ENCODE peak calls at places on chromosomes 16 and 17, in eight cellular contexts. D, G, J, O, A, F, R and P are unnamed samples.

GRCh38 chr17:79622201-79622601 is 11.3 kb upstream of the RBFOX3 start:
- DNase-seq in D (peak; percentile 5), G (no peak), J (peak; percentile 39), O (no peak), A (no peak), F (no peak), R (no peak), P (no peak)

GRCh38 chr17:73249700-73250099 is 12.0 kb downstream of the CPSF4L start:
- DNase-seq in D (no peak), G (no peak), J (no peak), O (no peak), A (no peak), F (no peak), R (no peak), P (no peak)

GRCh38 chr16:10220942-10221341 is 38.7 kb upstream of the GRIN2A start:
- DNase-seq in D (no peak), G (no peak), J (no peak), O (no peak), A (no peak), F (no peak), R (no peak), P (no peak)

GRCh38 chr17:1736348-1737281 is 6.1 kb upstream of the SERPINF2 start:
- DNase-seq in D (peak; percentile 88), G (peak; percentile 52), J (peak; percentile 95), O (peak; percentile 93), A (peak; percentile 17), F (peak; percentile 46), R (peak; percentile 79), P (peak; percentile 60)

GRCh38 chr16:4261557-4262172 is 11.2 kb downstream of the TFAP4 start:
- DNase-seq in D (no peak), G (no peak), J (no peak), O (peak; percentile 42), A (no peak), F (no peak), R (peak; percentile 89), P (peak; percentile 21)

GRCh38 chr16:54522596-54522995 is 236.0 kb upstream of the IRX3 start:
- DNase-seq in D (peak; percentile 53), G (no peak), J (no peak), O (no peak), A (no peak), F (no peak), R (no peak), P (no peak)

GRCh38 chr17:81735181-81736102 is 23.4 kb downstream of the SLC25A10 start:
- DNase-seq in D (no peak), G (no peak), J (peak; percentile 86), O (peak; percentile 17), A (no peak), F (peak; percentile 63), R (peak; percentile 79), P (peak; percentile 48)

GRCh38 chr17:28499366-28499668 is 6.8 kb upstream of the FOXN1 start:
- DNase-seq in D (no peak), G (no peak), J (no peak), O (no peak), A (no peak), F (peak; percentile 69), R (peak; percentile 60), P (no peak)

GRCh38 chr16:13060932-13061331 is 159.5 kb downstream of the SHISA9 start:
- DNase-seq in D (no peak), G (no peak), J (no peak), O (no peak), A (no peak), F (no peak), R (no peak), P (no peak)

GRCh38 chr16:13064821-13065220 is 163.4 kb downstream of the SHISA9 start:
- DNase-seq in D (no peak), G (no peak), J (no peak), O (no peak), A (no peak), F (no peak), R (no peak), P (no peak)

GRCh38 chr16:13067648-13068047 is 166.2 kb downstream of the SHISA9 start:
- DNase-seq in D (no peak), G (no peak), J (no peak), O (no peak), A (no peak), F (no peak), R (peak; percentile 9), P (no peak)

GRCh38 chr16:13063457-13063856 is 162.1 kb downstream of the SHISA9 start:
- DNase-seq in D (no peak), G (no peak), J (no peak), O (no peak), A (no peak), F (no peak), R (no peak), P (no peak)

DNA sequence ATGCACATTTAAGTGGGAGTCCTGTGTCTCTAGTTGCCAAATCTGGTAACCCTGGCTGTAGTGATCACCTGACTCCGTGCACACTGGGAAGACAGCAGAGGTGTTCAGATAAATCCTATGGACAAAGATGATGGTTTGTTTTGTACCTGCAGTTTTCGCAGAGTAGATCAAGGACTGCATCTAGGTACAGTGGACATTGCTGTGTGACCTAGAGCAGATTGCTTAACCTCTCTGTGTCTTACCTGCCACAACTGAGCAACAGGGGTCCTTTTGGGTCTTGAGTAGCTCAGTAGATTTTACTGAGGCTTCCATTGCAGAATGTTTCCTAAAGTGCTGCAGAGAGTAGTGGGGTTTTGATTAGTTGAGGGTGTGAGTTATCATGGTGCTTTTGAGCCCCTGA is 160.8 kb downstream of the SHISA9 start:
- DNase-seq in D (no peak), G (no peak), J (no peak), O (no peak), A (no peak), F (no peak), R (no peak), P (no peak)
- H3K4me3 ChIP-seq in D (no peak overlapping the region), G (no peak overlapping the region), J (no peak overlapping the region), O (no peak overlapping the region), A (no peak overlapping the region), F (no peak overlapping the region), R (no peak overlapping the region), P (no peak overlapping the region)

DNA sequence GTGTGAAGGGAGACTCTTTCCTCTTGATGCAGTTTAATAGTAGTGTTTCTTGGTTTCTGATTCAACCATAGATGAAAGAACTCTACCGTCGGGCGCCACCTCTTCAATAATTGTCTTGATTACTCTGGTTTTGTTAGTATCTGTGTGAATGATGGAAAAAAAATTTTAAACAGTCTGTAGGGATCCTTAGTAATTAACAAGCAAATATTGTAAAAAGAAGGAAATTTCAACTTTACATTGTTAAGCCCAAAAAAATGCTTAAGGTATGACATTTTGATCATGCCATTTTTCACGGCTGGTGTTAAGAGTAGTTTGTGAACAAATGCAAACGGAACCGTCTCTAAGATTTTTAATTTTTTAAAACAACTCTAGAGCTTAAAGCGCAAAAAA is 4.1 kb downstream of the KRT10 start:
- DNase-seq in D (no peak), G (no peak), J (no peak), O (no peak), A (no peak), F (no peak), R (no peak), P (no peak)
- TF ChIP-seq CTCF in D (no peak), G (no peak), J (no peak), O (no peak), A (no peak), F (no peak), R (no peak), P (no peak)

GRCh38 chr16:30816769-30817168 is 29.8 kb upstream of the ZNF629 start:
- DNase-seq in D (no peak), G (no peak), J (no peak), O (no peak), A (no peak), F (no peak), R (no peak), P (no peak)

GRCh38 chr16:30808163-30808562 is 21.2 kb upstream of the ZNF629 start:
- DNase-seq in D (no peak), G (no peak), J (no peak), O (no peak), A (no peak), F (no peak), R (no peak), P (no peak)

DNA sequence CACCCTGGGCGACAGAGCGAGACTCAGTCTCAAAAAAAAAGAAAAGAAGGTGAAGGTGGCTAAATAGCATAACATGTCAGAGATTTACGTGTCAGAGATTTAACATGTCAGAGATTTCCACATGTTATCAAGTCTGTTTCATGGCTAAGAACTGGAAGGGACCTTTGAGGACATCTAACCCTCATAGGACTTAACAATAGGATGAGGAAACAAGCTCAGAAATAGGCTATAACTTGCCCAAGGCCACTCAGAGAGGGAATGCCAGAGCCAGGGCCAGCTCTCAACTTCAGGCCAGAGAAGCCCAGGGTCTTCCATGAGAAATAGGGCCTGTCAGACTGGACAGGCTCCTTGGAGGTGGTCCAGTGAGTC is 26.8 kb upstream of the ZNF629 start:
- DNase-seq in D (no peak), G (no peak), J (no peak), O (no peak), A (no peak), F (no peak), R (no peak), P (no peak)
- H3K4me3 ChIP-seq in D (no peak overlapping the region), G (peak overlapping the region; percentile 70), J (peak overlapping the region; percentile 54), O (peak overlapping the region; percentile 5), A (peak overlapping the region; percentile 63), F (peak overlapping the region; percentile 45), R (peak overlapping the region; percentile 53), P (peak overlapping the region; percentile 62)

GRCh38 chr17:30551666-30552339 is 74.6 kb downstream of the GOSR1 start:
- DNase-seq in D (no peak), G (no peak), J (no peak), O (no peak), A (no peak), F (peak; percentile 9), R (no peak), P (no peak)

GRCh38 chr17:30552994-30553565 is 75.9 kb downstream of the GOSR1 start:
- DNase-seq in D (no peak), G (no peak), J (no peak), O (no peak), A (no peak), F (peak; percentile 9), R (no peak), P (no peak)

GRCh38 chr17:30555942-30556341 is 78.7 kb downstream of the GOSR1 start:
- DNase-seq in D (no peak), G (no peak), J (no peak), O (no peak), A (no peak), F (peak; percentile 11), R (no peak), P (no peak)

GRCh38 chr17:30556374-30557332 is 79.4 kb downstream of the GOSR1 start:
- DNase-seq in D (no peak), G (no peak), J (no peak), O (no peak), A (no peak), F (peak; percentile 20), R (no peak), P (no peak)

DNA sequence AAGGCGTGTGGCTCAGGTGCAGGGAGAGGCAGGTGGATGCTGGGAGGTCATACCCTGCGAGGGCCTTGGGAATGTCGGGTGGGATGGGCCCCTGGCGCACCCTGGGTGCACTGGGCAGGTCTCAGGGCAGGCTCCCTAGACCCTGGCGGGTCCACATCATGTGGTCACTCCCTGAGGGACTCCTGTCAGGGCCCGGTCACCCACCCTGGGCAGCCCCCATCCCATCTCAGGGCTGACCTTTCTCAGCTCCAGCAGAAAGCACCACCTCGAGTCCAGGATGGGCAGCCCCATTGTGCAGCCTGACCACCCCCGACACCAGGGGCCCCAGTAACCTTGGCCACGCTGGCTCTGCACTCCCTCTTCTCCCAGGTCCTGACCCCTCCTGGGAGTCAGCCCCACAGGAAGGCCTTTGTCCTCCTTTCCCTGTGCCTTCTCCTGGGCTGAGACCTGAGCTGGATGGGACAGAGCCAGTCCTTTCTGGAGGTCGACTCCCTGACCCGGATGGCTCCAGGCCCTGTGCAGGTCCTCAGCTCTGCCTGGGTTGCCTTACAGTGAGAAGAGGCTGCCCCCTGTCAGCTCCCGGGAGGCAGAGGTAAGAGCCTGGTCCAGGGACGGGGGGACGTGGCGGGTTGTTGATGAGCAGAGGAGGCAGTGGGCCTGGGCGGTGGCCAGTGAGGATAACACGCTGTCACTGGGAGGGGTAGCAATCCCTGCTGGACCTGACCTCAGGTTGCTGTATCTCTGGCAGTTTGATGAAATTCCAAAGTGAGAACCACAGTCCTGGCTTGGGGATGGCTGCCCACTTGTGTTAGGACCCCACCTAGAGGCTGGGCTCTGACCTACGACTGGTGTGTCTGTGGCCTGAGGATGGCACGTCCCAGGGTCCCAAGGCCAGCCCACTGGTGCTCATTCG is 77.9 kb downstream of the GOSR1 start:
- DNase-seq in D (no peak), G (no peak), J (no peak), O (peak; percentile 40), A (no peak), F (peak; percentile 26), R (peak; percentile 64), P (peak; percentile 28)
- TF ChIP-seq CTCF in D (peak; percentile 5), G (no peak), J (no peak), O (peak; percentile 33), A (peak; percentile 29), F (no peak), R (no peak), P (peak; percentile 40)